ENCODE peak calls at places on chromosomes 7 and 10, in nine cellular contexts. N is upper lobe of right lung; G is right lobe of liver; F is CD4-positive, CD25-positive, alpha-beta regulatory T cell; J is AG04450; Q is H9; A is heart right ventricle; D is RWPE1; O is brain microvascular endothelial cell. B is an unnamed sample.

GRCh38 chr7:135924302-135924701 is 52.9 kb downstream of the MTPN start:
- DNase-seq in Q (no peak), D (no peak), A (no peak), J (no peak), F (no peak), N (no peak), G (no peak), O (peak), B (no peak)

GRCh38 chr7:99006739-99007424 is 128.6 kb downstream of the TRRAP start:
- DNase-seq in N (no peak), O (no peak), J (no peak), Q (no peak), A (no peak), G (no peak), D (no peak), F (no peak), B (no peak)

GRCh38 chr7:19920705-19921104 is 147.3 kb upstream of the TMEM196 start:
- DNase-seq in O (no peak), G (no peak), J (no peak), A (no peak), Q (peak), N (no peak), D (no peak), F (no peak), B (no peak)

GRCh38 chr10:30073767-30074060 is 14.3 kb upstream of the JCAD start:
- DNase-seq in O (no peak), F (no peak), G (no peak), J (no peak), D (no peak), A (no peak), N (no peak), Q (no peak), B (no peak)

GRCh38 chr7:139635521-139636240 is 112.2 kb downstream of the CLEC2L start:
- DNase-seq in F (peak), J (no peak), D (no peak), G (no peak), A (no peak), Q (no peak), O (no peak), N (no peak), B (no peak)

GRCh38 chr7:92025260-92025659 is 84.6 kb downstream of the AKAP9 start:
- DNase-seq in J (peak), A (no peak), F (no peak), Q (no peak), N (no peak), O (peak), D (peak), G (no peak), B (no peak)

GRCh38 chr10:11424456-11425287 is 186.8 kb downstream of the USP6NL start:
- DNase-seq in N (peak), F (no peak), O (peak), Q (peak), A (peak), J (peak), D (peak), G (peak), B (peak)

GRCh38 chr10:46247808-46248569 is 38.8 kb upstream of the ANTXRL start:
- DNase-seq in A (peak), D (no peak), O (no peak), Q (peak), G (no peak), J (no peak), F (no peak), N (peak), B (no peak)

GRCh38 chr10:70532554-70533188 is 54.1 kb downstream of the PALD1 start:
- DNase-seq in N (no peak), G (no peak), A (no peak), D (no peak), O (no peak), Q (no peak), J (no peak), F (no peak), B (no peak)

GRCh38 chr10:129495697-129496096 is 28.7 kb downstream of the MGMT start:
- DNase-seq in Q (no peak), N (no peak), G (no peak), O (no peak), A (no peak), D (no peak), J (no peak), F (no peak), B (no peak)

GRCh38 chr10:26391701-26392695 is 46.1 kb upstream of the APBB1IP start:
- DNase-seq in J (no peak), N (no peak), Q (peak), O (no peak), F (no peak), G (peak), A (no peak), D (no peak), B (peak)

GRCh38 chr7:41315764-41316163 is 387.1 kb downstream of the INHBA start:
- DNase-seq in A (no peak), G (peak), O (no peak), J (no peak), Q (peak), N (no peak), F (no peak), D (no peak), B (no peak)

GRCh38 chr7:118183254-118183585 is 744 bp upstream of the LSM8 start:
- DNase-seq in Q (no peak), F (no peak), J (no peak), N (no peak), D (no peak), A (no peak), G (no peak), O (no peak), B (peak)

GRCh38 chr10:78588194-78588811 is 480.5 kb upstream of the ZMIZ1 start:
- DNase-seq in O (no peak), F (no peak), D (no peak), J (peak), G (no peak), N (no peak), Q (peak), A (peak), B (no peak)

GRCh38 chr7:48617988-48618387 is 306.4 kb upstream of the CDC14C start:
- DNase-seq in A (no peak), J (no peak), F (no peak), D (no peak), O (no peak), N (no peak), Q (no peak), G (no peak), B (no peak)

GRCh38 chr10:28375399-28376354 is 72.8 kb upstream of the MPP7 start:
- DNase-seq in A (no peak), O (peak), D (peak), F (no peak), J (peak), N (no peak), G (no peak), Q (no peak), B (no peak)

GRCh38 chr10:62582098-62582705 is 208.0 kb downstream of the ZNF365 start:
- DNase-seq in G (no peak), Q (no peak), F (no peak), N (no peak), O (no peak), A (no peak), J (no peak), D (no peak), B (no peak)

GRCh38 chr10:36534471-36535002 is 590.9 kb upstream of the ANKRD30A start:
- DNase-seq in F (no peak), Q (no peak), A (no peak), N (no peak), O (peak), G (no peak), D (peak), J (peak), B (peak)

GRCh38 chr10:124630551-124630950 is 113.6 kb downstream of the FAM53B start:
- DNase-seq in J (no peak), O (no peak), Q (no peak), G (no peak), N (no peak), A (no peak), D (no peak), F (no peak), B (no peak)

GRCh38 chr7:128962837-128963236 is 25.1 kb downstream of the IRF5 start:
- DNase-seq in O (no peak), A (no peak), D (peak), Q (no peak), G (no peak), F (no peak), J (no peak), N (no peak), B (no peak)

GRCh38 chr10:14604181-14605142 is 170.2 kb downstream of the FAM107B start:
- DNase-seq in Q (peak), O (peak), F (peak), A (peak), G (peak), N (peak), J (no peak), D (peak), B (peak)

GRCh38 chr10:127122831-127123230 is 73.6 kb downstream of the INSYN2A start:
- DNase-seq in A (no peak), F (no peak), N (no peak), G (no peak), O (no peak), Q (no peak), J (no peak), D (no peak), B (no peak)

GRCh38 chr7:2120251-2120660 is 112.5 kb downstream of the MAD1L1 start:
- DNase-seq in J (no peak), F (peak), Q (no peak), G (no peak), O (no peak), N (no peak), D (no peak), A (peak), B (no peak)

GRCh38 chr7:1993776-1994740 is 238.7 kb downstream of the MAD1L1 start:
- DNase-seq in O (no peak), D (no peak), F (no peak), Q (no peak), A (peak), N (no peak), J (no peak), G (no peak), B (no peak)

GRCh38 chr10:28788767-28789166 is 111.4 kb downstream of the BAMBI start:
- DNase-seq in J (no peak), A (no peak), F (no peak), O (no peak), Q (no peak), G (no peak), D (no peak), N (no peak), B (no peak)

GRCh38 chr7:10815546-10815945 is 158.1 kb upstream of the PHF14 start:
- DNase-seq in Q (no peak), F (no peak), D (no peak), A (no peak), O (no peak), G (no peak), N (no peak), J (no peak), B (no peak)

GRCh38 chr7:45682358-45682735 is 108.2 kb downstream of the ADCY1 start:
- DNase-seq in A (no peak), N (peak), O (no peak), Q (peak), D (no peak), G (no peak), F (no peak), J (no peak), B (no peak)

GRCh38 chr10:24950439-24950838 is 2.0 kb downstream of the PRTFDC1 start:
- DNase-seq in D (no peak), Q (no peak), F (no peak), O (no peak), N (no peak), J (no peak), G (no peak), A (no peak), B (no peak)

GRCh38 chr10:24952146-24952700 is at the start of gene PRTFDC1:
- DNase-seq in J (no peak), F (peak), O (no peak), Q (peak), A (peak), N (peak), G (peak), D (peak), B (no peak)

GRCh38 chr10:24951201-24952145 is 933 bp downstream of the PRTFDC1 start:
- DNase-seq in O (no peak), Q (peak), D (no peak), G (peak), J (no peak), N (no peak), A (no peak), F (no peak), B (no peak)

GRCh38 chr10:24953350-24954074 is 1.1 kb upstream of the PRTFDC1 start:
- DNase-seq in F (no peak), G (no peak), N (no peak), D (no peak), A (peak), Q (no peak), J (no peak), O (no peak), B (no peak)

GRCh38 chr10:24952701-24953349 is 419 bp upstream of the PRTFDC1 start:
- DNase-seq in O (peak), G (peak), Q (peak), N (peak), J (no peak), A (peak), F (peak), D (peak), B (no peak)
- H3K27ac ChIP-seq in O (peak), G (peak), Q (peak), N (peak), J (peak), A (peak), F (no peak), D (peak), B (no peak)

DNA sequence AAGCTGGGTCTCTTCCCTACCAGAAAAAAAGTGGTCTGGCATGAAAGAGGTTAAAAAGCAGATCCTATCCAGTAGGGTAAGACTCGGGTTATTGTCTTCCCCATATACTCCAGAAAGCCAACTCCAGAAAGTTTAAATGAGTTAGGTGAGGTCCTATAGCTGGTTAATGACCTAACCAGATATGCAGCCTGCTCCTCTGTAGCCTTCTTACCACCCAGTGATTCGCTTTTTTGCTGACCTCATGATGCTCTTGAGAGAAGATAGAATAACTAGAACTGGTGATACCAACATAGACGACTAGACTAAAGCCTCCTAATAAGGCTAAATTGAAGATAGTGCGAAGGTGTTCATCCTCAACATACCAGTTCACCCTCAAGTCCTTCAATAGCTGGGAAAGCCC is 675 bp upstream of the GIMAP1 start:
- DNase-seq in N (no peak), Q (no peak), O (no peak), A (no peak), F (no peak), J (no peak), D (no peak), G (no peak), B (no peak)
- H3K27ac ChIP-seq in N (peak), Q (no peak), O (no peak), A (peak), F (peak), J (no peak), D (no peak), G (peak), B (no peak)

DNA sequence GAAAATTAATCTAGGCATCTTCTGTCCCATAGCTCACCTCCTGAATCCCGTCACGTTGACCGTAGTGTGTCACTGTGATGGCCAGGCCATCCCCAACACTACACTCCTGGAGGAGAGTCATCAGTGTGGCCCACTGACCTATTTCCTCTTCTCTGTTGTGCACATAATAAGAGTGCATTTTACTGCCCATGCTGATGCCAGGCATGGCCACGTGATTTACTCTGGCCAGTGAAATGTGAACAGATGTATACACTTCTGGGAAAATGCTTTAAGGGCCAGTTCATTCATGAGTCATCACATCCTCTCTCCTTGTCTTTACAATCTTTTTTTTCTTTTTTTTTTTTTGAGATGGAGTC is 101.9 kb upstream of the PIP4K2A start:
- DNase-seq in J (peak), A (no peak), N (no peak), D (peak), G (no peak), O (peak), F (no peak), Q (no peak), B (no peak)
- H3K27ac ChIP-seq in J (peak), A (no peak), N (no peak), D (peak), G (no peak), O (peak), F (no peak), Q (no peak), B (no peak)

DNA sequence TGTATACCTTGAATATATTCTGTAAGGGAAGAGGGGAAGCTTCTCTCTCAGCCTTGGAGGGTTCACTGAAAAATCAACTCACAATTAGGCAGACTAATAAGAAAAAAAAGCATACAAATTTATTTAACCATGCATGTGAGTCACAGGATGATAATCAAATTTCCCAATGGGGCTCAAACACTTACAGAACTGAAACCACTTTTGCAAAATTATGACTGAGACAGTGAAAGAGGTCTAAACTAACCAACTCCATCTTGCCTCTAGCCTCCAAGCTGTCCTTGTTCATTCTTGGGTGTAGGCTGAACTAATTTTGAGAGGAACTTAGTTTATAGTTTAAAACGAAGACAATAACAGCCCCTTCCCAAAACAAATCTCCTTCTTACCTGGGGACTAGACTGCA is 618.3 kb upstream of the AUTS2 start:
- DNase-seq in J (no peak), A (no peak), F (no peak), O (no peak), D (no peak), Q (no peak), N (no peak), G (no peak), B (no peak)
- H3K27ac ChIP-seq in J (no peak), A (no peak), F (no peak), O (peak), D (no peak), Q (no peak), N (no peak), G (no peak), B (no peak)

DNA sequence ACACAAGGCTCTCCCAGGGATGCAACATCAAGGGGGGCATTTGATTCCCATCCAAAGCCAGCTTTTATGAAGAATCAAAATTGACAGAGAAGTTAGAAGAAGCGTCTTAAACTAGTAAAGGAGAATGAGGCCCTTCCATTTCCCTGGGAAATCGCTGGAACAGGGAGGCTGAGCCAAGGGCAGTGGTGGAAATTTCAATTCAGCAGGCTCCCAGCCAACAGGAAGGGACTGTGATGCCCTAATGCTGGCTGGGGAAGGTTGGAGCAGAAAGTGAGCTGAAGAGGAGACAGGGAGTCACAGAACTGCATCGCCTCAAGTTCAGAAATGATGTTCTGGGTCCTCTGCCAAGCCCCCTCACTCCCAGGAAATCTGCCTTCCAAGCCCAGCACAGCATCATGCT is 517.3 kb downstream of the GRID1 start:
- DNase-seq in G (no peak), O (no peak), N (no peak), D (no peak), A (no peak), J (no peak), Q (no peak), F (no peak), B (no peak)
- H3K27ac ChIP-seq in G (no peak), O (no peak), N (no peak), D (no peak), A (no peak), J (no peak), Q (no peak), F (no peak), B (no peak)

B was measured in OCI-LY7.